ENCODE peak calls at places on chromosomes 13 and 19, in six cellular contexts. D, T, P, S, V and G are unnamed samples.

GRCh38 chr13:40522234-40522633 is 144.2 kb downstream of the FOXO1 start:
- DNase-seq in P (no peak), S (no peak), D (no peak), V (no peak), T (no peak), G (no peak)

GRCh38 chr13:96809366-96810096 is 184.7 kb downstream of the OXGR1 start:
- DNase-seq in S (no peak), V (no peak), P (no peak), T (no peak), D (no peak), G (no peak)

GRCh38 chr13:76637651-76638111 is 248.5 kb downstream of the KCTD12 start:
- DNase-seq in T (no peak), S (no peak), V (no peak), P (no peak), D (no peak), G (no peak)

GRCh38 chr13:41463823-41464602 is 6.7 kb downstream of the RGCC start:
- DNase-seq in P (no peak), S (peak; percentile 60), D (no peak), T (peak; percentile 80), V (no peak), G (no peak)

GRCh38 chr19:2488942-2489731 is 13.2 kb downstream of the GADD45B start:
- DNase-seq in T (peak; percentile 65), P (peak; percentile 18), V (no peak), D (no peak), S (no peak), G (peak; percentile 51)

GRCh38 chr13:112690242-112690943 is 555 bp downstream of the ATP11A start:
- DNase-seq in T (peak; percentile 71), S (peak; percentile 31), P (peak; percentile 46), D (peak; percentile 12), V (no peak), G (no peak)

GRCh38 chr19:46639356-46640061 is 3.5 kb upstream of the GNG8 start:
- DNase-seq in V (no peak), S (no peak), P (no peak), T (no peak), D (peak; percentile 72), G (peak; percentile 31)

GRCh38 chr13:68551701-68552522 is 1321.8 kb upstream of the PCDH9 start:
- DNase-seq in S (no peak), D (no peak), V (no peak), T (no peak), P (no peak), G (no peak)

GRCh38 chr13:79895416-79895815 is 414.5 kb downstream of the NDFIP2 start:
- DNase-seq in S (no peak), T (no peak), P (no peak), V (no peak), D (no peak), G (no peak)

GRCh38 chr19:4713384-4713951 is 10.2 kb downstream of the DPP9 start:
- DNase-seq in D (peak; percentile 98), T (no peak), V (no peak), S (no peak), P (no peak), G (no peak)

GRCh38 chr19:40433391-40434216 is 7.8 kb upstream of the SERTAD1 start:
- DNase-seq in V (peak; percentile 76), S (peak; percentile 43), T (peak; percentile 84), D (peak; percentile 89), P (peak; percentile 91), G (peak; percentile 87)

GRCh38 chr13:42101821-42102580 is 53.6 kb downstream of the DGKH start:
- DNase-seq in S (no peak), P (peak; percentile 50), T (no peak), D (no peak), V (no peak), G (no peak)

GRCh38 chr13:20369886-20370361 is 137.8 kb upstream of the GJB6 start:
- DNase-seq in V (no peak), S (no peak), D (no peak), P (peak; percentile 38), T (no peak), G (no peak)

GRCh38 chr19:21610787-21611186 is 105.4 kb downstream of the ZNF429 start:
- DNase-seq in S (no peak), T (no peak), P (no peak), D (no peak), V (no peak), G (no peak)

GRCh38 chr13:28568286-28568685 is 73.4 kb upstream of the FLT1 start:
- DNase-seq in T (no peak), S (no peak), D (no peak), V (no peak), P (peak; percentile 17), G (peak; percentile 67)

GRCh38 chr13:39602277-39602613 is 748 bp downstream of the LHFPL6 start:
- DNase-seq in D (no peak), S (no peak), V (no peak), T (no peak), P (no peak), G (no peak)

GRCh38 chr13:80469841-80470378 is 129.0 kb upstream of the SPRY2 start:
- DNase-seq in P (no peak), T (no peak), S (no peak), V (no peak), D (peak; percentile 2), G (peak; percentile 84)

GRCh38 chr13:23751195-23751594 is 138.0 kb downstream of the MIPEP start:
- DNase-seq in P (no peak), V (no peak), S (no peak), D (no peak), T (no peak), G (no peak)

GRCh38 chr13:29756506-29756905 is 93.9 kb downstream of the UBL3 start:
- DNase-seq in P (no peak), V (no peak), T (no peak), S (no peak), D (no peak), G (no peak)